ENCODE peak calls at places on chromosomes 4 and X, in five cellular contexts. One of them, this sample, is unnamed.
A peak's percentile ranks its signal among the peaks of the same experiment; 100 is the strongest.

GRCh38 chr4:152024881-152025280 is 264.1 kb upstream of the GATB start:
- DNase-seq in left lung: no peak
- DNase-seq in KG1: no peak
- DNase-seq in stomach: no peak
- DNase-seq in activated T-cell treated with anti-CD3 and anti-CD28 coated beads, Interleukin-2, amount 50 U/mL, for 1 hour: no peak
- DNase-seq in this sample: no peak

GRCh38 chr4:70577220-70577927 is 14.7 kb upstream of the AMBN start:
- DNase-seq in KG1: no peak
- DNase-seq in left lung: no peak
- DNase-seq in activated T-cell treated with anti-CD3 and anti-CD28 coated beads, Interleukin-2, amount 50 U/mL, for 1 hour: no peak
- DNase-seq in stomach: no peak
- DNase-seq in this sample: no peak

GRCh38 chrX:129760981-129761380 is 18.8 kb upstream of the SASH3 start:
- DNase-seq in left lung: no peak
- DNase-seq in KG1: no peak
- DNase-seq in activated T-cell treated with anti-CD3 and anti-CD28 coated beads, Interleukin-2, amount 50 U/mL, for 1 hour: no peak
- DNase-seq in stomach: no peak
- DNase-seq in this sample: no peak

GRCh38 chr4:181030961-181031360 is 1212.2 kb upstream of the TENM3 start:
- DNase-seq in stomach: no peak
- DNase-seq in KG1: no peak
- DNase-seq in activated T-cell treated with anti-CD3 and anti-CD28 coated beads, Interleukin-2, amount 50 U/mL, for 1 hour: no peak
- DNase-seq in left lung: no peak
- DNase-seq in this sample: no peak

GRCh38 chr4:125387770-125388169 is 73.0 kb downstream of the FAT4 start:
- DNase-seq in activated T-cell treated with anti-CD3 and anti-CD28 coated beads, Interleukin-2, amount 50 U/mL, for 1 hour: no peak
- DNase-seq in stomach: no peak
- DNase-seq in KG1: no peak
- DNase-seq in left lung: no peak
- DNase-seq in this sample: no peak

GRCh38 chrX:129572422-129572821 is 32.4 kb downstream of the OCRL start:
- DNase-seq in left lung: no peak
- DNase-seq in stomach: no peak
- DNase-seq in activated T-cell treated with anti-CD3 and anti-CD28 coated beads, Interleukin-2, amount 50 U/mL, for 1 hour: no peak
- DNase-seq in KG1: no peak
- DNase-seq in this sample: no peak

GRCh38 chr4:26785766-26786165 is 74.9 kb upstream of the STIM2 start:
- DNase-seq in activated T-cell treated with anti-CD3 and anti-CD28 coated beads, Interleukin-2, amount 50 U/mL, for 1 hour: no peak
- DNase-seq in stomach: no peak
- DNase-seq in left lung: no peak
- DNase-seq in KG1: no peak
- DNase-seq in this sample: no peak

GRCh38 chrX:44203791-44204190 is 139.7 kb downstream of the EFHC2 start:
- DNase-seq in activated T-cell treated with anti-CD3 and anti-CD28 coated beads, Interleukin-2, amount 50 U/mL, for 1 hour: no peak
- DNase-seq in KG1: no peak
- DNase-seq in left lung: no peak
- DNase-seq in stomach: no peak
- DNase-seq in this sample: no peak

GRCh38 chrX:39852496-39852895 is 245.3 kb downstream of the BCOR start:
- DNase-seq in activated T-cell treated with anti-CD3 and anti-CD28 coated beads, Interleukin-2, amount 50 U/mL, for 1 hour: no peak
- DNase-seq in stomach: no peak
- DNase-seq in left lung: no peak
- DNase-seq in KG1: no peak
- DNase-seq in this sample: no peak

GRCh38 chr4:26573389-26573794 is 10.5 kb upstream of the TBC1D19 start:
- DNase-seq in KG1: no peak
- DNase-seq in activated T-cell treated with anti-CD3 and anti-CD28 coated beads, Interleukin-2, amount 50 U/mL, for 1 hour: no peak
- DNase-seq in left lung: no peak
- DNase-seq in stomach: no peak
- DNase-seq in this sample: no peak

GRCh38 chr4:86498560-86499166 is 95.5 kb upstream of the PTPN13 start:
- DNase-seq in stomach: no peak
- DNase-seq in activated T-cell treated with anti-CD3 and anti-CD28 coated beads, Interleukin-2, amount 50 U/mL, for 1 hour: no peak
- DNase-seq in left lung: no peak
- DNase-seq in KG1: peak; percentile 45
- DNase-seq in this sample: peak; percentile 34

GRCh38 chrX:40273356-40274050 is 175.7 kb upstream of the BCOR start:
- DNase-seq in left lung: no peak
- DNase-seq in activated T-cell treated with anti-CD3 and anti-CD28 coated beads, Interleukin-2, amount 50 U/mL, for 1 hour: no peak
- DNase-seq in KG1: peak; percentile 21
- DNase-seq in stomach: no peak
- DNase-seq in this sample: no peak